ENCODE peak calls at places on chromosomes 5 and 9, in four cellular contexts. One of them, this sample, is unnamed.

GRCh38 chr5:38546691-38547146 is 9.7 kb downstream of the LIFR start:
- DNase-seq in CD8-positive, alpha-beta T cell: no peak
- DNase-seq in A673: no peak
- DNase-seq in GM23248: peak
- DNase-seq in this sample: no peak

GRCh38 chr5:135944967-135945560 is 9.7 kb downstream of the LECT2 start:
- DNase-seq in CD8-positive, alpha-beta T cell: no peak
- DNase-seq in GM23248: peak
- DNase-seq in A673: peak
- DNase-seq in this sample: peak

GRCh38 chr5:73619606-73620334 is 6.2 kb upstream of the ARHGEF28 start:
- DNase-seq in GM23248: no peak
- DNase-seq in CD8-positive, alpha-beta T cell: no peak
- DNase-seq in A673: no peak
- DNase-seq in this sample: no peak

GRCh38 chr5:107949688-107950341 is 279.1 kb upstream of the EFNA5 start:
- DNase-seq in A673: peak
- DNase-seq in GM23248: peak
- DNase-seq in CD8-positive, alpha-beta T cell: no peak
- DNase-seq in this sample: no peak

GRCh38 chr5:111513175-111513520 is 813 bp upstream of the STARD4 start:
- DNase-seq in GM23248: peak
- DNase-seq in A673: no peak
- DNase-seq in CD8-positive, alpha-beta T cell: no peak
- DNase-seq in this sample: no peak

GRCh38 chr9:86721843-86722705 is 225.2 kb downstream of the GAS1 start:
- DNase-seq in A673: peak
- DNase-seq in CD8-positive, alpha-beta T cell: no peak
- DNase-seq in GM23248: peak
- DNase-seq in this sample: no peak

GRCh38 chr5:137700282-137700680 is 35.6 kb downstream of the KLHL3 start:
- DNase-seq in GM23248: peak
- DNase-seq in CD8-positive, alpha-beta T cell: no peak
- DNase-seq in A673: no peak
- DNase-seq in this sample: no peak

GRCh38 chr5:107671742-107672211 is 1.0 kb upstream of the EFNA5 start:
- DNase-seq in A673: peak
- DNase-seq in CD8-positive, alpha-beta T cell: no peak
- DNase-seq in GM23248: peak
- DNase-seq in this sample: no peak

GRCh38 chr5:125190232-125191051 is 444.0 kb upstream of the ZNF608 start:
- DNase-seq in CD8-positive, alpha-beta T cell: no peak
- DNase-seq in GM23248: no peak
- DNase-seq in A673: no peak
- DNase-seq in this sample: no peak

GRCh38 chr9:114602620-114603019 is 8.5 kb upstream of the TMEM268 start:
- DNase-seq in GM23248: no peak
- DNase-seq in A673: no peak
- DNase-seq in CD8-positive, alpha-beta T cell: no peak
- DNase-seq in this sample: no peak

GRCh38 chr5:169831331-169831730 is 149.0 kb downstream of the INSYN2B start:
- DNase-seq in CD8-positive, alpha-beta T cell: no peak
- DNase-seq in GM23248: no peak
- DNase-seq in A673: no peak
- DNase-seq in this sample: no peak

GRCh38 chr5:113574417-113574816 is 60.9 kb downstream of the YTHDC2 start:
- DNase-seq in GM23248: peak
- DNase-seq in CD8-positive, alpha-beta T cell: no peak
- DNase-seq in A673: no peak
- DNase-seq in this sample: no peak

GRCh38 chr9:93093081-93093448 is 3.0 kb upstream of the CARD19 start:
- DNase-seq in CD8-positive, alpha-beta T cell: no peak
- DNase-seq in A673: no peak
- DNase-seq in GM23248: no peak
- DNase-seq in this sample: no peak

GRCh38 chr9:89755835-89756234 is 151.0 kb downstream of the GADD45G start:
- DNase-seq in CD8-positive, alpha-beta T cell: no peak
- DNase-seq in GM23248: no peak
- DNase-seq in A673: peak
- DNase-seq in this sample: no peak

GRCh38 chr5:135222171-135222681 is 176.8 kb downstream of the MACROH2A1 start:
- DNase-seq in CD8-positive, alpha-beta T cell: no peak
- DNase-seq in GM23248: no peak
- DNase-seq in A673: no peak
- DNase-seq in this sample: no peak

GRCh38 chr9:27408523-27408922 is 111.6 kb upstream of the EQTN start:
- DNase-seq in A673: no peak
- DNase-seq in GM23248: no peak
- DNase-seq in CD8-positive, alpha-beta T cell: no peak
- DNase-seq in this sample: no peak

GRCh38 chr5:161001604-161002003 is 149.6 kb upstream of the ATP10B start:
- DNase-seq in A673: no peak
- DNase-seq in GM23248: no peak
- DNase-seq in CD8-positive, alpha-beta T cell: no peak
- DNase-seq in this sample: no peak

DNA sequence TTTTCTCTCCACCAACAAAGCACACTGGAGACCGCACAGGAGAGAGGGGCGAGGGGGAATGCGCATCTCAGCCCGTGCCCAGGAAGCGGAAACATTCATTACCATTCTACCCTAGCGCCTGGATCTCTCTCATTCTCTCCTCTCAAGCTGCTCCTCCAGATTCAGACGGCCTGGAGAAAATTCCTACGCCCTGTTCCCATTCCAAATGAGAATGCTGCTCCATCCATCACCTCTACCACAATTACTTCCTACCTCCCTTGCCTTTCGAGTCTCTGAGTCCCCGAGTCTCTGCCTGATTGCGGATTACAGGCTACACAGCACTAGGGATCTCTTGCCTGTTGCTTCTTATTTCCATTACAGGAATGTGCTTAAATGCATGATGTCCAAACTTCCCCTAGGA is 6.7 kb downstream of the DDX31 start:
- DNase-seq in CD8-positive, alpha-beta T cell: no peak
- DNase-seq in GM23248: no peak
- DNase-seq in A673: no peak
- DNase-seq in this sample: no peak
- H3K27ac ChIP-seq in CD8-positive, alpha-beta T cell: no peak
- H3K27ac ChIP-seq in GM23248: no peak
- H3K27ac ChIP-seq in A673: no peak
- H3K27ac ChIP-seq in this sample: no peak

DNA sequence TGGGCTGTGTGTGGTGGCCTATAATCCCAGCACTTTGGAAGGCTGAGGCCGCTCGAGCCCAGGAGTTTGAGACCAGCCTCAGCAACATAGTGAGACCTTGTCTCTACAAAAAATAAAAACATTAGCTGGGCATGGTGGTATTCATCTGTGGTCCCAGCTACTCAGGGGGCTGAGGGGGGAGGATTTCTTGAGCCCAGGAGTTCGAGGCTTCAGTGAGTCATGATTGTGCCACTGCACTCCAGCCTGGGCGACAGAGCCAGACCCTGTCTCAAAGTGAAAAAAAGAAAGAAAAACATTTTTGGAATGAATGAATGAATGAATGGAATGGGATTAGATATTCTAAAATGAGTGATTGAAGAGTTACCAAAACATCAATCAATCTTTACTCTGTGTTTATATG is 85.8 kb downstream of the FGF1 start:
- DNase-seq in CD8-positive, alpha-beta T cell: no peak
- DNase-seq in A673: no peak
- DNase-seq in GM23248: no peak
- DNase-seq in this sample: no peak
- H3K27ac ChIP-seq in CD8-positive, alpha-beta T cell: no peak
- H3K27ac ChIP-seq in A673: no peak
- H3K27ac ChIP-seq in GM23248: no peak
- H3K27ac ChIP-seq in this sample: no peak

GRCh38 chr9:127473932-127474331 is 22.6 kb downstream of the LRSAM1 start:
- DNase-seq in GM23248: no peak
- DNase-seq in A673: no peak
- DNase-seq in CD8-positive, alpha-beta T cell: no peak
- DNase-seq in this sample: no peak
- H3K27ac ChIP-seq in GM23248: no peak
- H3K27ac ChIP-seq in A673: no peak
- H3K27ac ChIP-seq in CD8-positive, alpha-beta T cell: no peak
- H3K27ac ChIP-seq in this sample: no peak

DNA sequence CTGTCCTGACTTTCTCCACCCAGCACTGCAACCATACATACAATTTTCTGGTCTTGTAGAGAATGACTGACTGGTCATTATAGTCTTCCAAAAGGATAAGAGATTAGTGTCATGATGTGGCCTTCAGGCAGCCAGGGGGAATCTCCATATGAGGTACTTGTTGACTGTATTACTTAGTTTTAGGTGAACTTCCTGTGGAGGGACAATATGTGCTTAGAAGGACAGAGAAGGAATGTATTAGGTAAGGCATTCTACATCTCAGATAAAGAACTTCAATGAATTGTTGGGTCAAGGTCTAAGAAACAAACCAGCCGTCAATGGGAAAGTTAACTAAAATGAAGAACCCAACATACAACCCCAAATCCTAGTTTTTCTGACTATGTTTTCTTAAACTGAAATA is 98.5 kb upstream of the CDKN2B start:
- DNase-seq in GM23248: no peak
- DNase-seq in A673: no peak
- DNase-seq in CD8-positive, alpha-beta T cell: no peak
- DNase-seq in this sample: no peak
- H3K27ac ChIP-seq in GM23248: no peak
- H3K27ac ChIP-seq in A673: no peak
- H3K27ac ChIP-seq in CD8-positive, alpha-beta T cell: no peak
- H3K27ac ChIP-seq in this sample: no peak

GRCh38 chr5:176785184-176786145 is 24.9 kb upstream of the UNC5A start:
- DNase-seq in GM23248: no peak
- DNase-seq in CD8-positive, alpha-beta T cell: no peak
- DNase-seq in A673: no peak
- DNase-seq in this sample: no peak

GRCh38 chr5:176780951-176781350 is 29.4 kb upstream of the UNC5A start:
- DNase-seq in GM23248: no peak
- DNase-seq in A673: no peak
- DNase-seq in CD8-positive, alpha-beta T cell: no peak
- DNase-seq in this sample: no peak

GRCh38 chr5:176781638-176782570 is 28.5 kb upstream of the UNC5A start:
- DNase-seq in GM23248: no peak
- DNase-seq in CD8-positive, alpha-beta T cell: no peak
- DNase-seq in A673: no peak
- DNase-seq in this sample: no peak

GRCh38 chr5:176787676-176788075 is 22.7 kb upstream of the UNC5A start:
- DNase-seq in A673: no peak
- DNase-seq in CD8-positive, alpha-beta T cell: no peak
- DNase-seq in GM23248: no peak
- DNase-seq in this sample: no peak

GRCh38 chr5:176784218-176785165 is 25.9 kb upstream of the UNC5A start:
- DNase-seq in CD8-positive, alpha-beta T cell: no peak
- DNase-seq in A673: no peak
- DNase-seq in GM23248: peak
- DNase-seq in this sample: no peak
- H3K27ac ChIP-seq in CD8-positive, alpha-beta T cell: no peak
- H3K27ac ChIP-seq in A673: no peak
- H3K27ac ChIP-seq in GM23248: no peak
- H3K27ac ChIP-seq in this sample: no peak

GRCh38 chr5:151739395-151739794 is 19.0 kb downstream of the ATOX1 start:
- DNase-seq in CD8-positive, alpha-beta T cell: no peak
- DNase-seq in A673: no peak
- DNase-seq in GM23248: peak
- DNase-seq in this sample: no peak
- H3K27ac ChIP-seq in CD8-positive, alpha-beta T cell: no peak
- H3K27ac ChIP-seq in A673: no peak
- H3K27ac ChIP-seq in GM23248: peak
- H3K27ac ChIP-seq in this sample: no peak

GRCh38 chr9:90883661-90884060 is 82.0 kb downstream of the SYK start:
- DNase-seq in A673: no peak
- DNase-seq in CD8-positive, alpha-beta T cell: no peak
- DNase-seq in GM23248: no peak
- DNase-seq in this sample: no peak

GRCh38 chr9:90884178-90884577 is 82.6 kb downstream of the SYK start:
- DNase-seq in GM23248: no peak
- DNase-seq in A673: no peak
- DNase-seq in CD8-positive, alpha-beta T cell: no peak
- DNase-seq in this sample: no peak

GRCh38 chr9:90880669-90881068 is 79.0 kb downstream of the SYK start:
- DNase-seq in GM23248: no peak
- DNase-seq in A673: no peak
- DNase-seq in CD8-positive, alpha-beta T cell: no peak
- DNase-seq in this sample: no peak

GRCh38 chr9:90881648-90882047 is 80.0 kb downstream of the SYK start:
- DNase-seq in GM23248: peak
- DNase-seq in A673: no peak
- DNase-seq in CD8-positive, alpha-beta T cell: no peak
- DNase-seq in this sample: no peak

GRCh38 chr9:90882991-90883600 is 81.5 kb downstream of the SYK start:
- DNase-seq in CD8-positive, alpha-beta T cell: no peak
- DNase-seq in A673: no peak
- DNase-seq in GM23248: no peak
- DNase-seq in this sample: no peak
- H3K27ac ChIP-seq in CD8-positive, alpha-beta T cell: no peak
- H3K27ac ChIP-seq in A673: no peak
- H3K27ac ChIP-seq in GM23248: no peak
- H3K27ac ChIP-seq in this sample: no peak

DNA sequence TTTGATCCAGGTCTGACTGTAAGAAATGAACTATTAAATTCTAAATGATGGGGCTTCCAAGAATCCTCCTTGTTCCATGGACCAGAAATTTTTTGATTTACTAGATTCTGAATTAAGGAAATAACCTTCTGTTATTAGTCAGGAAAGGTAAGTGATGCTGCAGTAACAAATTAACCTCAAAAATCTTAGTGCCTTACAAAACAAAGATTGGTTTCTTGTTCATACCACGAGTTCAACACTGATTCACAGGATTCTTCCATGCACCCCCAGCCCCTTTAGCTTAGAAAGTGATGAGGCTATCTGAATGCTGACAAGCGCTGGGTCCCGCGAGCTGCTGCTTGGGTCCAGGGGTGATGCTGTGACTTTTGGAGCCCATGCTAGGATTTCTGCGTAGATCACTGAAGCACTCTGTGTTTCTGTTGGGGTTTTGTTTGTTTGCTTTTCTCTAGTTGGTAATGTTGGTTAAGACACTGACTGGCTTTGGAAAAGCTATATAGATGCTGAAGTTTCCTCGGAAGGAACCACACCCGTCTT is 52.3 kb downstream of the COL15A1 start:
- DNase-seq in GM23248: no peak
- DNase-seq in CD8-positive, alpha-beta T cell: no peak
- DNase-seq in A673: no peak
- DNase-seq in this sample: no peak
- H3K27ac ChIP-seq in GM23248: no peak
- H3K27ac ChIP-seq in CD8-positive, alpha-beta T cell: no peak
- H3K27ac ChIP-seq in A673: no peak
- H3K27ac ChIP-seq in this sample: no peak

GRCh38 chr5:180082633-180083420 is 11.3 kb upstream of the RNF130 start:
- DNase-seq in GM23248: no peak
- DNase-seq in A673: no peak
- DNase-seq in CD8-positive, alpha-beta T cell: no peak
- DNase-seq in this sample: no peak

GRCh38 chr5:180079702-180080466 is 8.3 kb upstream of the RNF130 start:
- DNase-seq in GM23248: no peak
- DNase-seq in CD8-positive, alpha-beta T cell: no peak
- DNase-seq in A673: no peak
- DNase-seq in this sample: no peak

GRCh38 chr5:180080670-180081280 is 9.2 kb upstream of the RNF130 start:
- DNase-seq in A673: no peak
- DNase-seq in CD8-positive, alpha-beta T cell: no peak
- DNase-seq in GM23248: no peak
- DNase-seq in this sample: no peak

GRCh38 chr5:180083529-180084060 is 12.0 kb upstream of the RNF130 start:
- DNase-seq in GM23248: no peak
- DNase-seq in CD8-positive, alpha-beta T cell: no peak
- DNase-seq in A673: no peak
- DNase-seq in this sample: no peak

GRCh38 chr5:180081481-180081880 is 9.9 kb upstream of the RNF130 start:
- DNase-seq in CD8-positive, alpha-beta T cell: no peak
- DNase-seq in A673: no peak
- DNase-seq in GM23248: no peak
- DNase-seq in this sample: no peak
- H3K27ac ChIP-seq in CD8-positive, alpha-beta T cell: no peak
- H3K27ac ChIP-seq in A673: no peak
- H3K27ac ChIP-seq in GM23248: no peak
- H3K27ac ChIP-seq in this sample: no peak

This sample was measured in substantia nigra.